ENCODE peak calls at places on chromosomes 7 and 10, in seven cellular contexts. E is GM12878, I is HCT116, K is HepG2, C is SK-N-SH, L is K562, Z is H1. Y is an unnamed sample.

GRCh38 chr10:72740526-72740925 is 48.6 kb downstream of the MCU start:
- DNase-seq in E (no peak), Z (no peak), L (no peak), I (peak), C (no peak), K (peak), Y (no peak)

GRCh38 chr7:100752994-100753393 is 19.6 kb downstream of the ZAN start:
- DNase-seq in L (no peak), K (no peak), I (no peak), Z (no peak), E (no peak), C (no peak), Y (no peak)

GRCh38 chr10:90856964-90857634 is 740 bp downstream of the HTR7 start:
- DNase-seq in C (no peak), L (no peak), Z (no peak), I (no peak), K (no peak), E (no peak), Y (no peak)

GRCh38 chr7:66847879-66848810 is 72.9 kb upstream of the TMEM248 start:
- DNase-seq in L (no peak), Z (no peak), E (no peak), C (no peak), K (peak), I (no peak), Y (no peak)

GRCh38 chr7:91239171-91239604 is 25.0 kb upstream of the FZD1 start:
- DNase-seq in K (no peak), Z (no peak), E (no peak), C (no peak), I (no peak), L (no peak), Y (no peak)

GRCh38 chr10:125817318-125817946 is 5.6 kb downstream of the UROS start:
- DNase-seq in C (no peak), I (no peak), E (no peak), Z (no peak), K (no peak), L (peak), Y (no peak)

GRCh38 chr7:55576753-55577152 is 4.5 kb upstream of the VOPP1 start:
- DNase-seq in C (no peak), I (no peak), L (no peak), Z (no peak), K (no peak), E (no peak), Y (no peak)

GRCh38 chr10:88428442-88428841 is 154.7 kb downstream of the RNLS start:
- DNase-seq in C (peak), K (no peak), L (no peak), E (no peak), I (peak), Z (no peak), Y (no peak)

GRCh38 chr10:46549171-46550075 is 7.0 kb downstream of the GPRIN2 start:
- DNase-seq in L (no peak), C (peak), Z (no peak), K (no peak), E (no peak), I (no peak), Y (no peak)

GRCh38 chr10:47425813-47426419 is 41.8 kb upstream of the ZNF488 start:
- DNase-seq in E (no peak), C (no peak), I (no peak), Z (no peak), L (no peak), K (no peak), Y (no peak)

GRCh38 chr7:113953553-113953952 is 34.7 kb upstream of the PPP1R3A start:
- DNase-seq in E (no peak), C (no peak), I (no peak), K (no peak), L (no peak), Z (no peak), Y (no peak)

GRCh38 chr10:43274011-43274410 is 7.1 kb upstream of the RASGEF1A start:
- DNase-seq in Z (no peak), K (no peak), E (no peak), L (no peak), C (no peak), I (no peak), Y (no peak)

GRCh38 chr10:62015994-62016393 is 114.5 kb downstream of the ARID5B start:
- DNase-seq in Z (no peak), L (peak), C (peak), I (no peak), K (no peak), E (no peak), Y (no peak)

GRCh38 chr7:44320794-44321371 is 4.5 kb downstream of the CAMK2B start:
- DNase-seq in E (no peak), Z (no peak), I (no peak), C (peak), K (no peak), L (no peak), Y (no peak)

GRCh38 chr7:50456371-50457123 is 6.4 kb upstream of the FIGNL1 start:
- DNase-seq in K (no peak), L (no peak), E (no peak), C (no peak), I (no peak), Z (no peak), Y (no peak)

GRCh38 chr10:132341017-132341416 is 9.0 kb downstream of the LRRC27 start:
- DNase-seq in I (no peak), L (no peak), Z (no peak), C (no peak), E (no peak), K (no peak), Y (no peak)

GRCh38 chr10:44217274-44217820 is 167.6 kb downstream of the CXCL12 start:
- DNase-seq in Z (no peak), E (no peak), I (no peak), C (no peak), K (no peak), L (no peak), Y (no peak)

GRCh38 chr10:84177541-84178386 is 4.2 kb downstream of the GPR15LG start:
- DNase-seq in Z (no peak), L (no peak), K (no peak), E (no peak), I (no peak), C (no peak), Y (no peak)

GRCh38 chr10:6134099-6134880 is 45.5 kb downstream of the RBM17 start:
- DNase-seq in L (no peak), K (no peak), I (no peak), E (no peak), C (peak), Z (no peak), Y (no peak)

GRCh38 chr7:21959387-21959776 is 13.7 kb upstream of the CDCA7L start:
- DNase-seq in E (no peak), I (no peak), C (no peak), K (no peak), L (no peak), Z (no peak), Y (no peak)

GRCh38 chr10:94614558-94614957 is 69.0 kb downstream of the HELLS start:
- DNase-seq in E (no peak), K (no peak), Z (no peak), I (no peak), L (no peak), C (no peak), Y (no peak)

GRCh38 chr10:67801118-67801517 is 36.9 kb downstream of the DNAJC12 start:
- DNase-seq in L (no peak), I (no peak), E (no peak), K (no peak), C (no peak), Z (no peak), Y (no peak)

GRCh38 chr10:118501637-118502440 is 93.6 kb downstream of the PRLHR start:
- DNase-seq in Z (no peak), E (no peak), L (no peak), I (no peak), C (no peak), K (no peak), Y (no peak)

GRCh38 chr10:79179404-79180309 is 110.9 kb downstream of the ZMIZ1 start:
- DNase-seq in L (no peak), Z (no peak), K (no peak), E (no peak), C (peak), I (no peak), Y (no peak)

GRCh38 chr10:78981970-78982281 is 86.8 kb upstream of the ZMIZ1 start:
- DNase-seq in E (no peak), C (no peak), K (peak), I (no peak), Z (no peak), L (no peak), Y (no peak)

GRCh38 chr10:37434091-37434490 is 308.7 kb downstream of the ANKRD30A start:
- DNase-seq in C (no peak), E (no peak), L (no peak), Z (no peak), K (no peak), I (no peak), Y (no peak)

GRCh38 chr10:11516419-11516721 is 95.1 kb downstream of the USP6NL start:
- DNase-seq in E (peak), L (no peak), Z (no peak), C (no peak), I (no peak), K (no peak), Y (no peak)

GRCh38 chr10:93376372-93377296 is 105.5 kb downstream of the MYOF start:
- DNase-seq in Z (no peak), C (peak), K (peak), L (peak), I (peak), E (peak), Y (peak)

GRCh38 chr7:72754312-72754711 is 73.7 kb downstream of the TYW1B start:
- DNase-seq in E (no peak), Z (no peak), I (no peak), L (no peak), C (no peak), K (peak), Y (peak)

GRCh38 chr10:106395061-106395749 is 769.3 kb downstream of the SORCS1 start:
- DNase-seq in I (no peak), E (no peak), C (no peak), L (no peak), K (no peak), Z (no peak), Y (no peak)

GRCh38 chr10:14282271-14282670 is 48.5 kb downstream of the FRMD4A start:
- DNase-seq in I (no peak), E (no peak), C (no peak), L (no peak), Z (no peak), K (no peak), Y (no peak)

GRCh38 chr7:104758504-104758903 is 255.5 kb upstream of the KMT2E start:
- DNase-seq in K (no peak), E (no peak), C (no peak), L (no peak), Z (no peak), I (no peak), Y (no peak)

GRCh38 chr10:11604742-11605650 is 6.5 kb downstream of the USP6NL start:
- DNase-seq in C (no peak), I (no peak), K (no peak), Z (no peak), L (no peak), E (no peak), Y (no peak)

GRCh38 chr7:44100458-44101303 is 3.5 kb upstream of the AEBP1 start:
- DNase-seq in E (no peak), I (no peak), L (no peak), C (peak), Z (no peak), K (no peak), Y (no peak)

DNA sequence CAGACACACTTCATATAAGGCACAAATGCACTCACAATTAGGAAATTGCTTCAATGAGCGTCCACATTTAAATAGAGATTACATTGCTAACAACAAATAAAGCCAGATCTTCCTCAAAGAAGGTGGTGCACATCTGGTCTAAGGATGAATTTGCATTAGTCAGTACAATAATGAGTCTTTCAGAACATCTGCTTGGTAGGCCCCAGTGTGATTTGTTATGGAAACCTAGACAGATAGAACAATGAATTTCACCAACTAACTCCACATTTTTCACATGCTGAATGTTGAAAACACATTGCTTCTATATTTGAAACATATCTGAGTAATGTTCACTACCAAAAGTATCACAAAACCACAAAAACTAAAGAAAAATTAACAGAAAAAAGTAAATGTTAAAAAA is 266.8 kb upstream of the INHBA start:
- DNase-seq in I (no peak), E (no peak), L (no peak), C (no peak), Z (no peak), K (no peak), Y (no peak)
- TF ChIP-seq JUND in I (no peak), E (no peak), L (no peak), C (no peak), Z (no peak), K (no peak), Y (no peak)

GRCh38 chr10:126945351-126946035 is 40.3 kb downstream of the DOCK1 start:
- DNase-seq in E (no peak), C (no peak), I (no peak), L (no peak), Z (no peak), K (no peak), Y (no peak)
- TF ChIP-seq JUND in E (no peak), C (no peak), I (no peak), L (no peak), Z (no peak), K (no peak), Y (no peak)

DNA sequence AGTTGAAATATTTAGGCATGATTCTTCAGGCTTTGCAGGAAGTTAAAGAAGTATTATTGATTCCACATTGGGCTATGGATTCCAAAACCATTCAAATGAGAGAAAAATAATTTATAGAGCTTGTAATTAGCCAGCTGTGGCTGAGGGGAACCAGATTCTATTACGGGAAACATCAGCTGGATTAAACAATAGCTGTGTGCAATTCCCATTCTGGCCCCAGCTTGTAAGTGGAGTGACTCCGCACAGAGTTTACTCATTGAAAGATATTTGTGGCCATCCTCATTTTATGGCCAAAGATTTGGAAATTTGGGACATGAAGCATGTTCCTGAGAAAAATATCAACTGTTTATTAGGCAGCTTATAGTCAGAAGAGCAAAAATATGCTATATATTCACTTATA is 76.9 kb upstream of the PHYHIPL start:
- DNase-seq in E (no peak), I (no peak), Z (no peak), K (no peak), L (no peak), C (peak), Y (no peak)
- TF ChIP-seq JUND in E (no peak), I (no peak), Z (no peak), K (no peak), L (no peak), C (no peak), Y (no peak)

DNA sequence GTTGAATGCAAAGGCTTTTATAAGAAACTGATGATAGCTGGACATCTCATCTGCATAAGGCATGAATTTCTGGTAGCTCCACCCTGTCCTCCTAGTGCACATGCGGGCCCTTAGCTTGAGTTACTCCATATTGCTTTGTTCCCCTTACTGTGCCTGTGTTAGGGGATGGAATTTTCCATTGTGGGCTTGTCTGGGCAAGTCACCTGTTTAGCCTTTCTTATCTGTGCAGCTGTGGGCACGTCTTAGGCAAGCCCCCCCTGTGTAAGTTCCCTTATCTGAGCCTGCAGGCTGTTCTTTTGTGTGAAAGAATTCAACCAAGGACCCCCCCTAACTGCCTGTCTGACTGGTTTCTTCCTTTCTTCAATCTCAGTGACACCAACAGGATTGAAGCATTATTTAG is 14.5 kb upstream of the CROT start:
- DNase-seq in E (no peak), I (no peak), C (no peak), L (peak), Z (no peak), K (no peak), Y (no peak)
- TF ChIP-seq JUND in E (no peak), I (no peak), C (no peak), L (peak), Z (no peak), K (no peak), Y (no peak)

GRCh38 chr7:47034180-47034579 is 547.7 kb downstream of the TNS3 start:
- DNase-seq in L (no peak), C (no peak), K (no peak), E (no peak), Z (no peak), I (no peak), Y (no peak)
- TF ChIP-seq JUND in L (no peak), C (no peak), K (no peak), E (no peak), Z (no peak), I (no peak), Y (no peak)